ENCODE peak calls at places on chromosomes 2 and 18, in seven cellular contexts. One of them, this sample, is unnamed.

GRCh38 chr18:59715966-59716369 is 18.7 kb upstream of the CCBE1 start:
- DNase-seq in CD8-positive, alpha-beta memory T cell: no peak
- DNase-seq in stimulated activated naive B cell treated with anti-CD40 and anti-IgM and Interleukin-4, amounts not matched to agents 10 μg/mL and 1 μg/mL and 100 μg/mL, for 72 hours: no peak
- DNase-seq in CD4-positive, alpha-beta T cell: no peak
- DNase-seq in colonic mucosa: no peak
- DNase-seq in left cardiac atrium: no peak
- DNase-seq in astrocyte of the cerebellum: peak; percentile 51
- DNase-seq in this sample: no peak

GRCh38 chr2:38981670-38982357 is 92.1 kb downstream of the ARHGEF33 start:
- DNase-seq in CD8-positive, alpha-beta memory T cell: no peak
- DNase-seq in stimulated activated naive B cell treated with anti-CD40 and anti-IgM and Interleukin-4, amounts not matched to agents 10 μg/mL and 1 μg/mL and 100 μg/mL, for 72 hours: no peak
- DNase-seq in CD4-positive, alpha-beta T cell: no peak
- DNase-seq in colonic mucosa: no peak
- DNase-seq in left cardiac atrium: no peak
- DNase-seq in astrocyte of the cerebellum: no peak
- DNase-seq in this sample: no peak

GRCh38 chr18:24475926-24476589 is 15.6 kb downstream of the HRH4 start:
- DNase-seq in CD8-positive, alpha-beta memory T cell: no peak
- DNase-seq in stimulated activated naive B cell treated with anti-CD40 and anti-IgM and Interleukin-4, amounts not matched to agents 10 μg/mL and 1 μg/mL and 100 μg/mL, for 72 hours: no peak
- DNase-seq in CD4-positive, alpha-beta T cell: no peak
- DNase-seq in colonic mucosa: no peak
- DNase-seq in left cardiac atrium: no peak
- DNase-seq in astrocyte of the cerebellum: no peak
- DNase-seq in this sample: no peak

GRCh38 chr2:216344206-216344957 is 27.9 kb downstream of the MARCHF4 start:
- DNase-seq in CD8-positive, alpha-beta memory T cell: no peak
- DNase-seq in stimulated activated naive B cell treated with anti-CD40 and anti-IgM and Interleukin-4, amounts not matched to agents 10 μg/mL and 1 μg/mL and 100 μg/mL, for 72 hours: no peak
- DNase-seq in CD4-positive, alpha-beta T cell: no peak
- DNase-seq in colonic mucosa: no peak
- DNase-seq in left cardiac atrium: no peak
- DNase-seq in astrocyte of the cerebellum: no peak
- DNase-seq in this sample: no peak

GRCh38 chr2:215981135-215981534 is 32.2 kb downstream of the MREG start:
- DNase-seq in CD8-positive, alpha-beta memory T cell: no peak
- DNase-seq in stimulated activated naive B cell treated with anti-CD40 and anti-IgM and Interleukin-4, amounts not matched to agents 10 μg/mL and 1 μg/mL and 100 μg/mL, for 72 hours: no peak
- DNase-seq in CD4-positive, alpha-beta T cell: no peak
- DNase-seq in colonic mucosa: no peak
- DNase-seq in left cardiac atrium: no peak
- DNase-seq in astrocyte of the cerebellum: no peak
- DNase-seq in this sample: no peak

GRCh38 chr2:60976875-60977561 is 40.5 kb upstream of the PEX13 start:
- DNase-seq in CD8-positive, alpha-beta memory T cell: no peak
- DNase-seq in stimulated activated naive B cell treated with anti-CD40 and anti-IgM and Interleukin-4, amounts not matched to agents 10 μg/mL and 1 μg/mL and 100 μg/mL, for 72 hours: no peak
- DNase-seq in CD4-positive, alpha-beta T cell: no peak
- DNase-seq in colonic mucosa: no peak
- DNase-seq in left cardiac atrium: no peak
- DNase-seq in astrocyte of the cerebellum: no peak
- DNase-seq in this sample: no peak

GRCh38 chr2:233413529-233414272 is 59.4 kb downstream of the DGKD start:
- DNase-seq in CD8-positive, alpha-beta memory T cell: peak; percentile 72
- DNase-seq in stimulated activated naive B cell treated with anti-CD40 and anti-IgM and Interleukin-4, amounts not matched to agents 10 μg/mL and 1 μg/mL and 100 μg/mL, for 72 hours: no peak
- DNase-seq in CD4-positive, alpha-beta T cell: peak; percentile 35
- DNase-seq in colonic mucosa: no peak
- DNase-seq in left cardiac atrium: peak; percentile 76
- DNase-seq in astrocyte of the cerebellum: no peak
- DNase-seq in this sample: no peak

GRCh38 chr2:241870081-241870541 is 582 bp downstream of the RTP5 start:
- DNase-seq in CD8-positive, alpha-beta memory T cell: no peak
- DNase-seq in stimulated activated naive B cell treated with anti-CD40 and anti-IgM and Interleukin-4, amounts not matched to agents 10 μg/mL and 1 μg/mL and 100 μg/mL, for 72 hours: no peak
- DNase-seq in CD4-positive, alpha-beta T cell: no peak
- DNase-seq in colonic mucosa: no peak
- DNase-seq in left cardiac atrium: no peak
- DNase-seq in astrocyte of the cerebellum: no peak
- DNase-seq in this sample: no peak

GRCh38 chr2:240217431-240218301 is 77.2 kb upstream of the OTOS start:
- DNase-seq in CD8-positive, alpha-beta memory T cell: no peak
- DNase-seq in stimulated activated naive B cell treated with anti-CD40 and anti-IgM and Interleukin-4, amounts not matched to agents 10 μg/mL and 1 μg/mL and 100 μg/mL, for 72 hours: no peak
- DNase-seq in CD4-positive, alpha-beta T cell: no peak
- DNase-seq in colonic mucosa: peak; percentile 13
- DNase-seq in left cardiac atrium: no peak
- DNase-seq in astrocyte of the cerebellum: no peak
- DNase-seq in this sample: no peak

GRCh38 chr2:120926463-120927165 is 190.9 kb downstream of the GLI2 start:
- DNase-seq in CD8-positive, alpha-beta memory T cell: no peak
- DNase-seq in stimulated activated naive B cell treated with anti-CD40 and anti-IgM and Interleukin-4, amounts not matched to agents 10 μg/mL and 1 μg/mL and 100 μg/mL, for 72 hours: no peak
- DNase-seq in CD4-positive, alpha-beta T cell: no peak
- DNase-seq in colonic mucosa: no peak
- DNase-seq in left cardiac atrium: no peak
- DNase-seq in astrocyte of the cerebellum: no peak
- DNase-seq in this sample: no peak

GRCh38 chr2:150472122-150472899 is 15.2 kb downstream of the RND3 start:
- DNase-seq in CD8-positive, alpha-beta memory T cell: no peak
- DNase-seq in stimulated activated naive B cell treated with anti-CD40 and anti-IgM and Interleukin-4, amounts not matched to agents 10 μg/mL and 1 μg/mL and 100 μg/mL, for 72 hours: no peak
- DNase-seq in CD4-positive, alpha-beta T cell: no peak
- DNase-seq in colonic mucosa: peak; percentile 79
- DNase-seq in left cardiac atrium: peak; percentile 62
- DNase-seq in astrocyte of the cerebellum: no peak
- DNase-seq in this sample: no peak

GRCh38 chr18:24176727-24177416 is 38.0 kb downstream of the CABYR start:
- DNase-seq in CD8-positive, alpha-beta memory T cell: no peak
- DNase-seq in stimulated activated naive B cell treated with anti-CD40 and anti-IgM and Interleukin-4, amounts not matched to agents 10 μg/mL and 1 μg/mL and 100 μg/mL, for 72 hours: peak; percentile 75
- DNase-seq in CD4-positive, alpha-beta T cell: peak; percentile 16
- DNase-seq in colonic mucosa: peak; percentile 72
- DNase-seq in left cardiac atrium: peak; percentile 61
- DNase-seq in astrocyte of the cerebellum: no peak
- DNase-seq in this sample: no peak

GRCh38 chr2:127014630-127015029 is 92.3 kb downstream of the BIN1 start:
- DNase-seq in CD8-positive, alpha-beta memory T cell: no peak
- DNase-seq in stimulated activated naive B cell treated with anti-CD40 and anti-IgM and Interleukin-4, amounts not matched to agents 10 μg/mL and 1 μg/mL and 100 μg/mL, for 72 hours: no peak
- DNase-seq in CD4-positive, alpha-beta T cell: no peak
- DNase-seq in colonic mucosa: no peak
- DNase-seq in left cardiac atrium: no peak
- DNase-seq in astrocyte of the cerebellum: peak; percentile 12
- DNase-seq in this sample: no peak

GRCh38 chr2:235026649-235027557 is 75.1 kb downstream of the SH3BP4 start:
- DNase-seq in CD8-positive, alpha-beta memory T cell: no peak
- DNase-seq in stimulated activated naive B cell treated with anti-CD40 and anti-IgM and Interleukin-4, amounts not matched to agents 10 μg/mL and 1 μg/mL and 100 μg/mL, for 72 hours: no peak
- DNase-seq in CD4-positive, alpha-beta T cell: no peak
- DNase-seq in colonic mucosa: peak; percentile 97
- DNase-seq in left cardiac atrium: peak; percentile 73
- DNase-seq in astrocyte of the cerebellum: no peak
- DNase-seq in this sample: no peak

GRCh38 chr2:171432206-171432968 is 1.4 kb downstream of the METTL8 start:
- DNase-seq in CD8-positive, alpha-beta memory T cell: no peak
- DNase-seq in stimulated activated naive B cell treated with anti-CD40 and anti-IgM and Interleukin-4, amounts not matched to agents 10 μg/mL and 1 μg/mL and 100 μg/mL, for 72 hours: no peak
- DNase-seq in CD4-positive, alpha-beta T cell: no peak
- DNase-seq in colonic mucosa: no peak
- DNase-seq in left cardiac atrium: no peak
- DNase-seq in astrocyte of the cerebellum: no peak
- DNase-seq in this sample: no peak

GRCh38 chr18:23703987-23704384 is 14.7 kb downstream of the LAMA3 start:
- DNase-seq in CD8-positive, alpha-beta memory T cell: no peak
- DNase-seq in stimulated activated naive B cell treated with anti-CD40 and anti-IgM and Interleukin-4, amounts not matched to agents 10 μg/mL and 1 μg/mL and 100 μg/mL, for 72 hours: no peak
- DNase-seq in CD4-positive, alpha-beta T cell: no peak
- DNase-seq in colonic mucosa: no peak
- DNase-seq in left cardiac atrium: no peak
- DNase-seq in astrocyte of the cerebellum: no peak
- DNase-seq in this sample: no peak

GRCh38 chr2:157055660-157056199 is 201.8 kb upstream of the GALNT5 start:
- DNase-seq in CD8-positive, alpha-beta memory T cell: no peak
- DNase-seq in stimulated activated naive B cell treated with anti-CD40 and anti-IgM and Interleukin-4, amounts not matched to agents 10 μg/mL and 1 μg/mL and 100 μg/mL, for 72 hours: no peak
- DNase-seq in CD4-positive, alpha-beta T cell: no peak
- DNase-seq in colonic mucosa: no peak
- DNase-seq in left cardiac atrium: no peak
- DNase-seq in astrocyte of the cerebellum: peak; percentile 29
- DNase-seq in this sample: no peak

GRCh38 chr2:65231892-65232477 is 4.4 kb downstream of the ACTR2 start:
- DNase-seq in CD8-positive, alpha-beta memory T cell: no peak
- DNase-seq in stimulated activated naive B cell treated with anti-CD40 and anti-IgM and Interleukin-4, amounts not matched to agents 10 μg/mL and 1 μg/mL and 100 μg/mL, for 72 hours: no peak
- DNase-seq in CD4-positive, alpha-beta T cell: no peak
- DNase-seq in colonic mucosa: no peak
- DNase-seq in left cardiac atrium: no peak
- DNase-seq in astrocyte of the cerebellum: no peak
- DNase-seq in this sample: no peak

GRCh38 chr2:75500633-75501032 is 60.1 kb downstream of the EVA1A start:
- DNase-seq in CD8-positive, alpha-beta memory T cell: no peak
- DNase-seq in stimulated activated naive B cell treated with anti-CD40 and anti-IgM and Interleukin-4, amounts not matched to agents 10 μg/mL and 1 μg/mL and 100 μg/mL, for 72 hours: no peak
- DNase-seq in CD4-positive, alpha-beta T cell: no peak
- DNase-seq in colonic mucosa: no peak
- DNase-seq in left cardiac atrium: no peak
- DNase-seq in astrocyte of the cerebellum: no peak
- DNase-seq in this sample: no peak

GRCh38 chr2:1840046-1840445 is 95.7 kb upstream of the PXDN start:
- DNase-seq in CD8-positive, alpha-beta memory T cell: no peak
- DNase-seq in stimulated activated naive B cell treated with anti-CD40 and anti-IgM and Interleukin-4, amounts not matched to agents 10 μg/mL and 1 μg/mL and 100 μg/mL, for 72 hours: no peak
- DNase-seq in CD4-positive, alpha-beta T cell: no peak
- DNase-seq in colonic mucosa: no peak
- DNase-seq in left cardiac atrium: no peak
- DNase-seq in astrocyte of the cerebellum: no peak
- DNase-seq in this sample: no peak

GRCh38 chr2:68357608-68358337 is 7.3 kb upstream of the PLEK start:
- DNase-seq in CD8-positive, alpha-beta memory T cell: no peak
- DNase-seq in stimulated activated naive B cell treated with anti-CD40 and anti-IgM and Interleukin-4, amounts not matched to agents 10 μg/mL and 1 μg/mL and 100 μg/mL, for 72 hours: no peak
- DNase-seq in CD4-positive, alpha-beta T cell: no peak
- DNase-seq in colonic mucosa: no peak
- DNase-seq in left cardiac atrium: peak; percentile 30
- DNase-seq in astrocyte of the cerebellum: no peak
- DNase-seq in this sample: no peak

GRCh38 chr18:13211537-13211936 is 7.0 kb upstream of the LDLRAD4 start:
- DNase-seq in CD8-positive, alpha-beta memory T cell: no peak
- DNase-seq in stimulated activated naive B cell treated with anti-CD40 and anti-IgM and Interleukin-4, amounts not matched to agents 10 μg/mL and 1 μg/mL and 100 μg/mL, for 72 hours: no peak
- DNase-seq in CD4-positive, alpha-beta T cell: no peak
- DNase-seq in colonic mucosa: no peak
- DNase-seq in left cardiac atrium: no peak
- DNase-seq in astrocyte of the cerebellum: no peak
- DNase-seq in this sample: no peak

GRCh38 chr18:22170421-22171262 is 1.3 kb downstream of the GATA6 start:
- DNase-seq in CD8-positive, alpha-beta memory T cell: no peak
- DNase-seq in stimulated activated naive B cell treated with anti-CD40 and anti-IgM and Interleukin-4, amounts not matched to agents 10 μg/mL and 1 μg/mL and 100 μg/mL, for 72 hours: no peak
- DNase-seq in CD4-positive, alpha-beta T cell: no peak
- DNase-seq in colonic mucosa: no peak
- DNase-seq in left cardiac atrium: peak; percentile 72
- DNase-seq in astrocyte of the cerebellum: no peak
- DNase-seq in this sample: no peak

GRCh38 chr2:19752500-19752899 is 149.3 kb downstream of the TTC32 start:
- DNase-seq in CD8-positive, alpha-beta memory T cell: no peak
- DNase-seq in stimulated activated naive B cell treated with anti-CD40 and anti-IgM and Interleukin-4, amounts not matched to agents 10 μg/mL and 1 μg/mL and 100 μg/mL, for 72 hours: no peak
- DNase-seq in CD4-positive, alpha-beta T cell: no peak
- DNase-seq in colonic mucosa: no peak
- DNase-seq in left cardiac atrium: no peak
- DNase-seq in astrocyte of the cerebellum: no peak
- DNase-seq in this sample: no peak

GRCh38 chr18:73677458-73677857 is 470.2 kb downstream of the FBXO15 start:
- DNase-seq in CD8-positive, alpha-beta memory T cell: no peak
- DNase-seq in stimulated activated naive B cell treated with anti-CD40 and anti-IgM and Interleukin-4, amounts not matched to agents 10 μg/mL and 1 μg/mL and 100 μg/mL, for 72 hours: no peak
- DNase-seq in CD4-positive, alpha-beta T cell: no peak
- DNase-seq in colonic mucosa: no peak
- DNase-seq in left cardiac atrium: no peak
- DNase-seq in astrocyte of the cerebellum: no peak
- DNase-seq in this sample: no peak

GRCh38 chr2:223760838-223761502 is 76.4 kb downstream of the AP1S3 start:
- DNase-seq in CD8-positive, alpha-beta memory T cell: peak; percentile 88
- DNase-seq in stimulated activated naive B cell treated with anti-CD40 and anti-IgM and Interleukin-4, amounts not matched to agents 10 μg/mL and 1 μg/mL and 100 μg/mL, for 72 hours: no peak
- DNase-seq in CD4-positive, alpha-beta T cell: peak; percentile 23
- DNase-seq in colonic mucosa: peak; percentile 22
- DNase-seq in left cardiac atrium: no peak
- DNase-seq in astrocyte of the cerebellum: peak; percentile 47
- DNase-seq in this sample: peak; percentile 55

GRCh38 chr2:85433511-85434089 is 15.1 kb downstream of the SH2D6 start:
- DNase-seq in CD8-positive, alpha-beta memory T cell: no peak
- DNase-seq in stimulated activated naive B cell treated with anti-CD40 and anti-IgM and Interleukin-4, amounts not matched to agents 10 μg/mL and 1 μg/mL and 100 μg/mL, for 72 hours: no peak
- DNase-seq in CD4-positive, alpha-beta T cell: no peak
- DNase-seq in colonic mucosa: peak; percentile 79
- DNase-seq in left cardiac atrium: peak; percentile 87
- DNase-seq in astrocyte of the cerebellum: peak; percentile 89
- DNase-seq in this sample: no peak

GRCh38 chr2:231331533-231331932 is 64.0 kb upstream of the B3GNT7 start:
- DNase-seq in CD8-positive, alpha-beta memory T cell: no peak
- DNase-seq in stimulated activated naive B cell treated with anti-CD40 and anti-IgM and Interleukin-4, amounts not matched to agents 10 μg/mL and 1 μg/mL and 100 μg/mL, for 72 hours: no peak
- DNase-seq in CD4-positive, alpha-beta T cell: no peak
- DNase-seq in colonic mucosa: no peak
- DNase-seq in left cardiac atrium: no peak
- DNase-seq in astrocyte of the cerebellum: no peak
- DNase-seq in this sample: no peak

GRCh38 chr2:241636983-241637232 is at the start of gene THAP4:
- DNase-seq in CD8-positive, alpha-beta memory T cell: peak; percentile 69
- DNase-seq in stimulated activated naive B cell treated with anti-CD40 and anti-IgM and Interleukin-4, amounts not matched to agents 10 μg/mL and 1 μg/mL and 100 μg/mL, for 72 hours: no peak
- DNase-seq in CD4-positive, alpha-beta T cell: peak; percentile 7
- DNase-seq in colonic mucosa: peak; percentile 44
- DNase-seq in left cardiac atrium: peak; percentile 75
- DNase-seq in astrocyte of the cerebellum: no peak
- DNase-seq in this sample: peak; percentile 64

GRCh38 chr2:7653617-7654016 is 736.4 kb downstream of the RNF144A start:
- DNase-seq in CD8-positive, alpha-beta memory T cell: no peak
- DNase-seq in stimulated activated naive B cell treated with anti-CD40 and anti-IgM and Interleukin-4, amounts not matched to agents 10 μg/mL and 1 μg/mL and 100 μg/mL, for 72 hours: no peak
- DNase-seq in CD4-positive, alpha-beta T cell: no peak
- DNase-seq in colonic mucosa: no peak
- DNase-seq in left cardiac atrium: no peak
- DNase-seq in astrocyte of the cerebellum: no peak
- DNase-seq in this sample: no peak

GRCh38 chr18:29501952-29502351 is 1325.0 kb upstream of the CDH2 start:
- DNase-seq in CD8-positive, alpha-beta memory T cell: no peak
- DNase-seq in stimulated activated naive B cell treated with anti-CD40 and anti-IgM and Interleukin-4, amounts not matched to agents 10 μg/mL and 1 μg/mL and 100 μg/mL, for 72 hours: no peak
- DNase-seq in CD4-positive, alpha-beta T cell: no peak
- DNase-seq in colonic mucosa: no peak
- DNase-seq in left cardiac atrium: no peak
- DNase-seq in astrocyte of the cerebellum: peak; percentile 27
- DNase-seq in this sample: no peak

GRCh38 chr2:207135340-207135739 is 30.4 kb downstream of the KLF7 start:
- DNase-seq in CD8-positive, alpha-beta memory T cell: no peak
- DNase-seq in stimulated activated naive B cell treated with anti-CD40 and anti-IgM and Interleukin-4, amounts not matched to agents 10 μg/mL and 1 μg/mL and 100 μg/mL, for 72 hours: no peak
- DNase-seq in CD4-positive, alpha-beta T cell: no peak
- DNase-seq in colonic mucosa: no peak
- DNase-seq in left cardiac atrium: no peak
- DNase-seq in astrocyte of the cerebellum: no peak
- DNase-seq in this sample: no peak

GRCh38 chr2:22355816-22356433 is 1029.1 kb upstream of the KLHL29 start:
- DNase-seq in CD8-positive, alpha-beta memory T cell: no peak
- DNase-seq in stimulated activated naive B cell treated with anti-CD40 and anti-IgM and Interleukin-4, amounts not matched to agents 10 μg/mL and 1 μg/mL and 100 μg/mL, for 72 hours: peak; percentile 4
- DNase-seq in CD4-positive, alpha-beta T cell: peak; percentile 0
- DNase-seq in colonic mucosa: peak; percentile 50
- DNase-seq in left cardiac atrium: peak; percentile 56
- DNase-seq in astrocyte of the cerebellum: peak; percentile 0
- DNase-seq in this sample: peak; percentile 7

GRCh38 chr18:59249186-59249774 is 24.0 kb downstream of the RAX start:
- DNase-seq in CD8-positive, alpha-beta memory T cell: no peak
- DNase-seq in stimulated activated naive B cell treated with anti-CD40 and anti-IgM and Interleukin-4, amounts not matched to agents 10 μg/mL and 1 μg/mL and 100 μg/mL, for 72 hours: no peak
- DNase-seq in CD4-positive, alpha-beta T cell: no peak
- DNase-seq in colonic mucosa: peak; percentile 28
- DNase-seq in left cardiac atrium: no peak
- DNase-seq in astrocyte of the cerebellum: peak; percentile 60
- DNase-seq in this sample: no peak

GRCh38 chr2:240095556-240096523 is 40.3 kb downstream of the COPS9 start:
- DNase-seq in CD8-positive, alpha-beta memory T cell: no peak
- DNase-seq in stimulated activated naive B cell treated with anti-CD40 and anti-IgM and Interleukin-4, amounts not matched to agents 10 μg/mL and 1 μg/mL and 100 μg/mL, for 72 hours: no peak
- DNase-seq in CD4-positive, alpha-beta T cell: no peak
- DNase-seq in colonic mucosa: no peak
- DNase-seq in left cardiac atrium: no peak
- DNase-seq in astrocyte of the cerebellum: no peak
- DNase-seq in this sample: no peak

GRCh38 chr2:68675470-68675869 is 32.1 kb downstream of the PROKR1 start:
- DNase-seq in CD8-positive, alpha-beta memory T cell: no peak
- DNase-seq in stimulated activated naive B cell treated with anti-CD40 and anti-IgM and Interleukin-4, amounts not matched to agents 10 μg/mL and 1 μg/mL and 100 μg/mL, for 72 hours: no peak
- DNase-seq in CD4-positive, alpha-beta T cell: no peak
- DNase-seq in colonic mucosa: no peak
- DNase-seq in left cardiac atrium: no peak
- DNase-seq in astrocyte of the cerebellum: no peak
- DNase-seq in this sample: no peak

This sample was measured in activated T-helper 1 cell treated with anti-CD3 and anti-CD28 coated beads, Interleukin-12 subunit alpha, Interleukin-12 subunit beta, Interleukin-2, Interleukin-4 antibody, amounts not matched to agents 30 ng/mL and 10 ng/mL and 1 ng/mL, durations not matched to agents 14 hours and 24 hours and 36 hours.